ENCODE peak calls at places on chromosomes 4 and X, in five cellular contexts. One of them, this sample, is unnamed.

GRCh38 chrX:7085879-7086278 is 61.6 kb upstream of the STS start:
- DNase-seq in SK-N-SH: no peak
- DNase-seq in K562: no peak
- DNase-seq in HepG2: no peak
- DNase-seq in GM12878: no peak
- DNase-seq in this sample: no peak

GRCh38 chr4:158786155-158786581 is 17.3 kb downstream of the FNIP2 start:
- DNase-seq in GM12878: no peak
- DNase-seq in K562: no peak
- DNase-seq in HepG2: no peak
- DNase-seq in SK-N-SH: no peak
- DNase-seq in this sample: peak

GRCh38 chr4:56786955-56787354 is 34.5 kb downstream of the SPINK2 start:
- DNase-seq in SK-N-SH: peak
- DNase-seq in K562: no peak
- DNase-seq in HepG2: no peak
- DNase-seq in GM12878: no peak
- DNase-seq in this sample: peak

GRCh38 chrX:108412783-108413182 is 25.4 kb downstream of the COL4A6 start:
- DNase-seq in K562: no peak
- DNase-seq in SK-N-SH: no peak
- DNase-seq in HepG2: no peak
- DNase-seq in GM12878: no peak
- DNase-seq in this sample: no peak

GRCh38 chrX:149512225-149512885 is 7.2 kb upstream of the IDS start:
- DNase-seq in K562: peak
- DNase-seq in GM12878: peak
- DNase-seq in SK-N-SH: peak
- DNase-seq in HepG2: peak
- DNase-seq in this sample: peak

GRCh38 chr4:168769857-168770256 is 240.2 kb downstream of the CBR4 start:
- DNase-seq in SK-N-SH: no peak
- DNase-seq in GM12878: no peak
- DNase-seq in K562: no peak
- DNase-seq in HepG2: no peak
- DNase-seq in this sample: no peak

GRCh38 chr4:828641-829271 is 2.8 kb upstream of the CPLX1 start:
- DNase-seq in K562: no peak
- DNase-seq in HepG2: peak
- DNase-seq in SK-N-SH: peak
- DNase-seq in GM12878: no peak
- DNase-seq in this sample: no peak

GRCh38 chrX:107748490-107748889 is 27.1 kb downstream of the TSC22D3 start:
- DNase-seq in SK-N-SH: no peak
- DNase-seq in GM12878: no peak
- DNase-seq in K562: no peak
- DNase-seq in HepG2: no peak
- DNase-seq in this sample: no peak

GRCh38 chr4:83010522-83011318 is at the start of gene LIN54:
- DNase-seq in GM12878: no peak
- DNase-seq in K562: peak
- DNase-seq in HepG2: peak
- DNase-seq in SK-N-SH: peak
- DNase-seq in this sample: peak

GRCh38 chr4:83011779-83012630 is 1.4 kb upstream of the LIN54 start:
- DNase-seq in SK-N-SH: no peak
- DNase-seq in HepG2: no peak
- DNase-seq in GM12878: no peak
- DNase-seq in K562: no peak
- DNase-seq in this sample: peak

GRCh38 chr4:83012631-83013419 is 2.2 kb upstream of the LIN54 start:
- DNase-seq in GM12878: peak
- DNase-seq in SK-N-SH: peak
- DNase-seq in K562: peak
- DNase-seq in HepG2: peak
- DNase-seq in this sample: peak

GRCh38 chr4:83013931-83014330 is 3.3 kb upstream of the LIN54 start:
- DNase-seq in GM12878: no peak
- DNase-seq in K562: no peak
- DNase-seq in SK-N-SH: no peak
- DNase-seq in HepG2: no peak
- DNase-seq in this sample: no peak

DNA sequence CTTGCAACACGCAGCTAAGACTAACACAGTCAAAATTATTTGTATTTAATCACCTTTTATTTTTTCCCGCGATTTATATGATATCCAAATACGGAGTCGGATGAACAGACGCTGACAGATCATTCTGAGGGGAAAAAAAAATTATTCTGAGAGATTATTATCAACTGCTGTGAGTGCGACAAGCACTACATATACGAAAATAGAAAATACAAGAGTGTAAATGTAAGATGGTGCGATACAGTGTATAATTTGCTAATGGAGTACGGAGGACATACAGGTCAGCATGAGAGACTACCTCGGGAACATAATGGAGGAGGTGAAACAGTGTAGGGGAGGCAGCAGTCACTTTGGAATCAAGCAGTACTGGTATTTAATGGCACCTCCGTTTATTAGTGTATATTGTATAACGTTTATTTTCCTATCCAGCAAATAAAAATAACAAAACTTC is 2.8 kb upstream of the LIN54 start:
- DNase-seq in K562: no peak
- DNase-seq in HepG2: no peak
- DNase-seq in SK-N-SH: peak
- DNase-seq in GM12878: no peak
- DNase-seq in this sample: no peak
- H2AFZ ChIP-seq in K562: peak
- H2AFZ ChIP-seq in HepG2: peak
- H2AFZ ChIP-seq in SK-N-SH: peak
- H2AFZ ChIP-seq in GM12878: peak
- H2AFZ ChIP-seq in this sample: peak

DNA sequence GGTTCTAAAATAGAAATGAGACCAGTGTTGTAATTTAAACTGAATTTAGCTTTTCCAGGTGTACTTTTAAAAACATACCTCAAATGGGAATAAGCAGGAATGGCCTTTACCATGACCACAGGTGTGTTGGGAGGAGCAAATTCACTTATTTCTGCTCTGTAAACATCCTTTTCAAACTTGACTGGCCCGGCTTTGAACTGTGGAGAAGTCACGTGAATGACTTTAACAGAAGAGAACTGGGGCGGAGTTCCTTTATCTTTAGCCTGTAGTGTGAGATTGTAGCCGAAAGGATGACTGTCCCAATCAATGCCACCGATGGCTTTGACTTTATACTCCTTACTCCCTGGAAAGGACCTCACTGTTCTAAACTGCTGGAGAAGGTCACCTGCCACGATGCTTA is 15.1 kb downstream of the FAT1 start:
- DNase-seq in GM12878: no peak
- DNase-seq in K562: no peak
- DNase-seq in SK-N-SH: no peak
- DNase-seq in HepG2: no peak
- DNase-seq in this sample: no peak
- TF ChIP-seq SMC3 in GM12878: no peak
- TF ChIP-seq SMC3 in K562: no peak
- TF ChIP-seq SMC3 in SK-N-SH: no peak
- TF ChIP-seq SMC3 in HepG2: no peak
- TF ChIP-seq SMC3 in this sample: no peak

GRCh38 chr4:4474496-4474895 is 67.4 kb downstream of the STX18 start:
- DNase-seq in K562: no peak
- DNase-seq in SK-N-SH: no peak
- DNase-seq in GM12878: no peak
- DNase-seq in HepG2: no peak
- DNase-seq in this sample: no peak
- H2AFZ ChIP-seq in K562: no peak
- H2AFZ ChIP-seq in SK-N-SH: no peak
- H2AFZ ChIP-seq in GM12878: no peak
- H2AFZ ChIP-seq in HepG2: no peak
- H2AFZ ChIP-seq in this sample: no peak

DNA sequence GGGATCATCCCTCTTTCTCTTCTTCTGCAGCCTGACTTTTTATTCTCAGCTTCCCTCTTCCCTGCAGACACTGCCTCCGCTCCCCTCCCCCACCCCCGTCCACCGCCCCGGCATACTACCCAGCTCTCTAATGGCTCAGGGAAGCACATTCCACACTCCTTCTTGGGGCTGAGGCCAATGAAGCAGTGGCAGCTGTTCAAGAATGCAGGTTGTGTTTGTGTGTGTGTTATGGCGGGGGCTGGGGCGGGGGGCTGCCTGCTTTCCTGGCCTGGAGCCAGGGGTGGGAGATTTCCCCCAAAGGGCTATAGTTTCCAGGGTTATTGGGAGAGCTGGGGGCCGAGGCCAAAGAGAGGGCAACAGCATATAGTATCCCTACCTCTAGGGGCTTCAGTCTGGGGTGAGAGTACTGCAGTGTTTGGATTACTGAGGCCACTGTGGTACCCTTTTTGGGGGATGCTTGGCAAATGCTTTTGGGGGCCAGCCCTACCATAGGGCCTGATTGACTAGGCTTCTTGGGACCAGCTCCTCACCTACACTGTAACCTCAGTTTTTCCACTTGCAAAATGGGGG is 149.5 kb downstream of the EFNB1 start:
- DNase-seq in K562: peak
- DNase-seq in SK-N-SH: no peak
- DNase-seq in GM12878: no peak
- DNase-seq in HepG2: no peak
- DNase-seq in this sample: peak
- TF ChIP-seq SMC3 in K562: no peak
- TF ChIP-seq SMC3 in SK-N-SH: no peak
- TF ChIP-seq SMC3 in GM12878: no peak
- TF ChIP-seq SMC3 in HepG2: no peak
- TF ChIP-seq SMC3 in this sample: no peak

GRCh38 chr4:47525154-47525819 is 40.2 kb downstream of the ATP10D start:
- DNase-seq in K562: no peak
- DNase-seq in HepG2: no peak
- DNase-seq in GM12878: no peak
- DNase-seq in SK-N-SH: no peak
- DNase-seq in this sample: peak
- H2AFZ ChIP-seq in K562: no peak
- H2AFZ ChIP-seq in HepG2: no peak
- H2AFZ ChIP-seq in GM12878: no peak
- H2AFZ ChIP-seq in SK-N-SH: no peak
- H2AFZ ChIP-seq in this sample: no peak

GRCh38 chr4:98558366-98558765 is 100.0 kb downstream of the TSPAN5 start:
- DNase-seq in GM12878: no peak
- DNase-seq in K562: no peak
- DNase-seq in HepG2: no peak
- DNase-seq in SK-N-SH: no peak
- DNase-seq in this sample: no peak
- TF ChIP-seq SMC3 in GM12878: no peak
- TF ChIP-seq SMC3 in K562: no peak
- TF ChIP-seq SMC3 in HepG2: no peak
- TF ChIP-seq SMC3 in SK-N-SH: no peak
- TF ChIP-seq SMC3 in this sample: no peak

GRCh38 chr4:185580699-185581098 is 45.4 kb upstream of the PDLIM3 start:
- DNase-seq in SK-N-SH: no peak
- DNase-seq in K562: no peak
- DNase-seq in GM12878: no peak
- DNase-seq in HepG2: no peak
- DNase-seq in this sample: peak
- H2AFZ ChIP-seq in SK-N-SH: no peak
- H2AFZ ChIP-seq in K562: no peak
- H2AFZ ChIP-seq in GM12878: no peak
- H2AFZ ChIP-seq in HepG2: no peak
- H2AFZ ChIP-seq in this sample: no peak

This sample was measured in IMR-90.